ENCODE peak calls at places on chromosomes 4 and X, in seven cellular contexts. J is vagina, B is GM13977, O is IMR-90, R is fibroblast of the aortic adventitia, V is HL-60, U is esophagus squamous epithelium. W is an unnamed sample.

GRCh38 chr4:27594917-27595316 is 734.3 kb downstream of the STIM2 start:
- DNase-seq in J (no peak), B (no peak), O (no peak), R (no peak), V (no peak), U (no peak), W (no peak)

GRCh38 chr4:75733369-75733768 is 9.0 kb downstream of the USO1 start:
- DNase-seq in J (no peak), B (no peak), O (peak; percentile 64), R (no peak), V (no peak), U (no peak), W (peak; percentile 42)

GRCh38 chr4:154582723-154583122 is 7.8 kb downstream of the FGA start:
- DNase-seq in J (no peak), B (no peak), O (no peak), R (no peak), V (no peak), U (no peak), W (no peak)

GRCh38 chrX:151703487-151703886 is 8.2 kb downstream of the PRRG3 start:
- DNase-seq in J (no peak), B (no peak), O (no peak), R (peak; percentile 52), V (no peak), U (no peak), W (no peak)

GRCh38 chr4:168631241-168632151 is 134.6 kb downstream of the PALLD start:
- DNase-seq in J (no peak), B (no peak), O (peak; percentile 55), R (peak; percentile 56), V (no peak), U (no peak), W (no peak)

GRCh38 chrX:29687687-29688086 is 527.7 kb upstream of the MAGEB2 start:
- DNase-seq in J (no peak), B (no peak), O (peak; percentile 76), R (peak; percentile 58), V (no peak), U (no peak), W (peak; percentile 49)

GRCh38 chr4:184453402-184454160 is 20.8 kb downstream of the IRF2 start:
- DNase-seq in J (no peak), B (peak; percentile 67), O (peak; percentile 95), R (peak; percentile 80), V (peak; percentile 82), U (no peak), W (peak; percentile 81)

GRCh38 chr4:158914178-158914577 is 145.4 kb downstream of the FNIP2 start:
- DNase-seq in J (no peak), B (no peak), O (peak; percentile 84), R (peak; percentile 83), V (no peak), U (no peak), W (peak; percentile 90)

GRCh38 chr4:126004936-126005335 is 690.2 kb downstream of the FAT4 start:
- DNase-seq in J (no peak), B (no peak), O (peak; percentile 60), R (peak; percentile 41), V (no peak), U (no peak), W (peak; percentile 55)

GRCh38 chr4:123064390-123064789 is 142.0 kb upstream of the NUDT6 start:
- DNase-seq in J (no peak), B (no peak), O (peak; percentile 11), R (peak; percentile 78), V (peak; percentile 10), U (no peak), W (no peak)

GRCh38 chr4:71377561-71377960 is 38.7 kb downstream of the SLC4A4 start:
- DNase-seq in J (no peak), B (no peak), O (peak; percentile 95), R (peak; percentile 80), V (no peak), U (no peak), W (peak; percentile 94)

GRCh38 chr4:52658671-52659015 is 458 bp downstream of the USP46 start:
- DNase-seq in J (peak; percentile 74), B (no peak), O (no peak), R (no peak), V (no peak), U (no peak), W (no peak)

GRCh38 chr4:77695769-77696168 is 90.1 kb downstream of the CXCL13 start:
- DNase-seq in J (no peak), B (no peak), O (peak; percentile 97), R (peak; percentile 91), V (no peak), U (no peak), W (peak; percentile 90)

GRCh38 chrX:48703642-48704481 is 7.3 kb downstream of the SUV39H1 start:
- DNase-seq in J (no peak), B (no peak), O (peak; percentile 23), R (peak; percentile 20), V (no peak), U (no peak), W (peak; percentile 72)

GRCh38 chr4:153465583-153465921 is 608 bp upstream of the TMEM131L start:
- DNase-seq in J (no peak), B (peak; percentile 61), O (peak; percentile 61), R (peak; percentile 58), V (peak; percentile 45), U (peak; percentile 23), W (peak; percentile 75)

GRCh38 chr4:169615467-169616106 is 3.2 kb upstream of the NEK1 start:
- DNase-seq in J (no peak), B (no peak), O (peak; percentile 49), R (no peak), V (no peak), U (no peak), W (no peak)

GRCh38 chrX:119093991-119094741 is 21.4 kb downstream of the CT47C1 start:
- DNase-seq in J (no peak), B (no peak), O (peak; percentile 4), R (no peak), V (no peak), U (no peak), W (peak; percentile 38)

GRCh38 chr4:39043697-39044363 is 11.6 kb upstream of the TMEM156 start:
- DNase-seq in J (no peak), B (peak; percentile 40), O (peak; percentile 52), R (peak; percentile 40), V (no peak), U (no peak), W (peak; percentile 44)

GRCh38 chrX:130094712-130095111 is 15.6 kb downstream of the ELF4 start:
- DNase-seq in J (no peak), B (no peak), O (no peak), R (no peak), V (no peak), U (no peak), W (no peak)

GRCh38 chr4:82429728-82430192 is 502 bp downstream of the HNRNPDL start:
- DNase-seq in J (no peak), B (no peak), O (no peak), R (no peak), V (no peak), U (peak; percentile 52), W (peak; percentile 52)

GRCh38 chr4:26912810-26913209 is 52.2 kb downstream of the STIM2 start:
- DNase-seq in J (no peak), B (no peak), O (no peak), R (no peak), V (no peak), U (no peak), W (no peak)

DNA sequence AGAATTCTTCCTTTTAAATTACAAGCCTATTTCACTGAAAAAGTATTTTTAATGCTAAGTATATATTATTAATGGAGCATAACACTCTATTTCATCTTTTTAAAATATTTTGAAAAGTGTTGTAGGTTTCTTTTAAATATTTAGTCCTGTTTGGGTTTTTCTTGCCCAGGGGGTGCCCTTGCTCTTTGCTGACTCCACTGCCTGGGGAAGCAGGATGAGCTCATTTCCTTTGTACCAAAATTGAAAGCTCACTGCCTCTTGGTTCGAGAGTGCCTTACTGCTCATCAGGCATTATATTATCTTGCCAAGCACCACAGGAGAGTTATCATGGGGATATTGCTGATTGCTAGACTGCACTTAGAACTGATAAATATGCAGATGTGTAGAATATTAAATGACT is 819.2 kb downstream of the PCDH18 start:
- DNase-seq in J (no peak), B (peak; percentile 5), O (peak; percentile 66), R (peak; percentile 47), V (no peak), U (no peak), W (no peak)
- TF ChIP-seq CTCF in J (no peak), B (no peak), O (peak; percentile 52), R (peak; percentile 43), V (no peak), U (no peak), W (no peak)

GRCh38 chr4:176660561-176660960 is 132.2 kb downstream of the VEGFC start:
- DNase-seq in J (no peak), B (no peak), O (no peak), R (no peak), V (no peak), U (no peak), W (no peak)
- TF ChIP-seq CTCF in J (no peak), B (no peak), O (peak; percentile 24), R (no peak), V (no peak), U (no peak), W (peak; percentile 56)

GRCh38 chrX:21374163-21374993 is at the start of gene CNKSR2:
- DNase-seq in J (no peak), B (peak; percentile 77), O (peak; percentile 3), R (peak; percentile 3), V (peak; percentile 19), U (no peak), W (no peak)

GRCh38 chrX:21374994-21375794 is 976 bp downstream of the CNKSR2 start:
- DNase-seq in J (no peak), B (no peak), O (no peak), R (no peak), V (no peak), U (no peak), W (no peak)

GRCh38 chrX:21376636-21377035 is 2.4 kb downstream of the CNKSR2 start:
- DNase-seq in J (no peak), B (no peak), O (no peak), R (no peak), V (no peak), U (no peak), W (no peak)

GRCh38 chrX:21373637-21374162 is 518 bp upstream of the CNKSR2 start:
- DNase-seq in J (no peak), B (peak; percentile 28), O (no peak), R (no peak), V (no peak), U (no peak), W (no peak)

GRCh38 chrX:21375795-21376069 is 1.5 kb downstream of the CNKSR2 start:
- DNase-seq in J (no peak), B (no peak), O (no peak), R (no peak), V (no peak), U (no peak), W (no peak)
- TF ChIP-seq CTCF in J (no peak), B (no peak), O (no peak), R (no peak), V (no peak), U (no peak), W (no peak)

GRCh38 chrX:125203379-125203736 is 116.3 kb upstream of the TEX13C start:
- DNase-seq in J (no peak), B (no peak), O (no peak), R (no peak), V (no peak), U (no peak), W (no peak)

GRCh38 chrX:125202486-125203378 is 116.9 kb upstream of the TEX13C start:
- DNase-seq in J (no peak), B (no peak), O (no peak), R (no peak), V (peak; percentile 18), U (no peak), W (no peak)

GRCh38 chrX:125205084-125205917 is 114.4 kb upstream of the TEX13C start:
- DNase-seq in J (no peak), B (peak; percentile 12), O (no peak), R (no peak), V (peak; percentile 59), U (no peak), W (no peak)

GRCh38 chrX:125203737-125204578 is 115.7 kb upstream of the TEX13C start:
- DNase-seq in J (no peak), B (no peak), O (no peak), R (no peak), V (peak; percentile 18), U (no peak), W (no peak)

GRCh38 chrX:125205918-125206665 is 113.6 kb upstream of the TEX13C start:
- DNase-seq in J (no peak), B (no peak), O (no peak), R (no peak), V (peak; percentile 6), U (no peak), W (no peak)
- TF ChIP-seq CTCF in J (no peak), B (no peak), O (no peak), R (no peak), V (no peak), U (no peak), W (no peak)